ENCODE peak calls at places on chromosome 4, in four cellular contexts. H, X, I and B are unnamed samples.

GRCh38 chr4:5989236-5990225 is 28.7 kb downstream of the C4orf50 start:
- DNase-seq in H (no peak), X (no peak), I (no peak), B (no peak)

GRCh38 chr4:165612936-165613335 is 234.1 kb downstream of the CPE start:
- DNase-seq in H (no peak), X (no peak), I (no peak), B (no peak)

GRCh38 chr4:118905546-118905945 is 16.9 kb downstream of the SYNPO2 start:
- DNase-seq in H (no peak), X (no peak), I (no peak), B (peak)

GRCh38 chr4:153471691-153472080 is 5.5 kb downstream of the TMEM131L start:
- DNase-seq in H (no peak), X (no peak), I (no peak), B (no peak)

GRCh38 chr4:146477054-146477453 is 44.7 kb downstream of the SLC10A7 start:
- DNase-seq in H (no peak), X (no peak), I (no peak), B (no peak)

GRCh38 chr4:175394213-175394612 is 417.9 kb downstream of the GPM6A start:
- DNase-seq in H (no peak), X (no peak), I (no peak), B (no peak)

GRCh38 chr4:145414224-145414623 is 67.4 kb upstream of the SMAD1 start:
- DNase-seq in H (no peak), X (no peak), I (no peak), B (no peak)

GRCh38 chr4:106421441-106422296 is 53.1 kb upstream of the GIMD1 start:
- DNase-seq in H (no peak), X (no peak), I (no peak), B (peak)

GRCh38 chr4:6464842-6465588 is 7.4 kb downstream of the PPP2R2C start:
- DNase-seq in H (no peak), X (peak), I (no peak), B (no peak)

GRCh38 chr4:154822775-154823174 is 41.7 kb downstream of the RBM46 start:
- DNase-seq in H (no peak), X (no peak), I (no peak), B (peak)

GRCh38 chr4:145840801-145841200 is 97.8 kb downstream of the ZNF827 start:
- DNase-seq in H (no peak), X (no peak), I (no peak), B (no peak)

GRCh38 chr4:94961420-94961819 is 203.7 kb downstream of the BMPR1B start:
- DNase-seq in H (no peak), X (no peak), I (no peak), B (peak)

GRCh38 chr4:32789026-32789608 is 2068.9 kb downstream of the PCDH7 start:
- DNase-seq in H (no peak), X (no peak), I (no peak), B (no peak)

GRCh38 chr4:110449947-110450346 is 26.0 kb upstream of the ENPEP start:
- DNase-seq in H (no peak), X (no peak), I (no peak), B (no peak)
- TF ChIP-seq CHD1 in H (no peak), X (no peak), I (no peak), B (no peak)

GRCh38 chr4:40908297-40908696 is 158.5 kb downstream of the NSUN7 start:
- DNase-seq in H (no peak), X (no peak), I (peak), B (no peak)
- H2AFZ ChIP-seq in H (peak), X (peak), I (no peak), B (peak)

GRCh38 chr4:112170451-112170993 is 25.3 kb downstream of the FAM241A start:
- DNase-seq in H (no peak), X (peak), I (no peak), B (peak)
- TF ChIP-seq CHD1 in H (no peak), X (no peak), I (no peak), B (no peak)

DNA sequence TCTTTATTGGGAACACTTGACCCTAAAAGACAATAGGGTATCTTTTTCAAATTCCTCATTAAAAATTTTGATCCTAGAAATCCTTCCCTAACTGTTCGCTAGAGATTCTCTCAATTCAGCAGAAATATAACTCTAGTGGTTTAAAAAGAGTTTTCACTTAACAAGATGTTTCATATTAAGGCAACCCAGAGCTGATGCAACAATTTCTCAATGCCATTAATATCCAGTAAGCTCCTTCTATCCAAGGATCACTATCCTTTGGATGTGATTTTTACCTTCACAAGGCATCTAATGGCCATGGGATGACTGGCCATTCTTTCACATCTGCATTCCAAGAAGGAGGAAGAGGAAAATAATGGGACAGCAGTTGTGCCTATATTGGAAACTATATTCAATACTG is 183.4 kb downstream of the ANKRD50 start:
- DNase-seq in H (no peak), X (no peak), I (no peak), B (no peak)
- H2AFZ ChIP-seq in H (no peak), X (no peak), I (no peak), B (no peak)

GRCh38 chr4:170122252-170122651 is 32.5 kb upstream of the AADAT start:
- DNase-seq in H (no peak), X (no peak), I (no peak), B (no peak)

GRCh38 chr4:170124391-170124790 is 34.6 kb upstream of the AADAT start:
- DNase-seq in H (no peak), X (no peak), I (no peak), B (no peak)

GRCh38 chr4:170128219-170128804 is 38.6 kb upstream of the AADAT start:
- DNase-seq in H (no peak), X (no peak), I (no peak), B (no peak)

DNA sequence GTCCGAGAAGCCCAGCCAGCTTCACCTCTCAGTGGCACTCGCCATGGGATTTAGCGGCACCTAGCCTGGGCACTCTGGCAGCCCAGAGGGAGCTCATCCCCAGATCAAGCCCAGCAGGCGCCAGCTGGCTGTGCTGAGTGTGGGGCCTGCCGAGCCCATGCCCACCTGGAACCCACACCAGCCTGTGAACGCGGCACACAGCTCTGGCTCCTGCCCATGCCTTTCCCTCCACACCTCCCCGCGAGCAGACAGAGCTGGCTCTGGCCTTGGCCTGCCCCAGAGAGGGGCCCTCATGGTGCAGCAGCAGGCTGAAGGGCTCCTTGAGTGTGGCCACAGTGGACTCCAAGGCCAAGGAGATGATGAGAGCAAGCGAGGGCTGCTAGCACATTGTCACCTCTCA is 38.0 kb upstream of the AADAT start:
- DNase-seq in H (no peak), X (no peak), I (no peak), B (no peak)
- TF ChIP-seq CHD1 in H (no peak), X (no peak), I (no peak), B (no peak)